ENCODE peak calls at places on chromosome 21, in six cellular contexts. One of them, this sample, is unnamed.

GRCh38 chr21:36829116-36829515 is 130.2 kb downstream of the SIM2 start:
- DNase-seq in heart left ventricle: no peak
- DNase-seq in endothelial cell: no peak
- DNase-seq in colonic mucosa: no peak
- DNase-seq in stimulated activated CD4-positive, alpha-beta T cell treated with anti-CD3 and anti-CD28 coated beads, Interleukin-2, amount 100 ng/mL, for 48 hours: no peak
- DNase-seq in PC-3: no peak
- DNase-seq in this sample: no peak

GRCh38 chr21:15976807-15977206 is 247.0 kb downstream of the USP25 start:
- DNase-seq in heart left ventricle: no peak
- DNase-seq in endothelial cell: peak
- DNase-seq in colonic mucosa: no peak
- DNase-seq in stimulated activated CD4-positive, alpha-beta T cell treated with anti-CD3 and anti-CD28 coated beads, Interleukin-2, amount 100 ng/mL, for 48 hours: no peak
- DNase-seq in PC-3: peak
- DNase-seq in this sample: no peak

GRCh38 chr21:39597595-39598185 is 15.1 kb upstream of the B3GALT5 start:
- DNase-seq in heart left ventricle: no peak
- DNase-seq in endothelial cell: no peak
- DNase-seq in colonic mucosa: peak
- DNase-seq in stimulated activated CD4-positive, alpha-beta T cell treated with anti-CD3 and anti-CD28 coated beads, Interleukin-2, amount 100 ng/mL, for 48 hours: no peak
- DNase-seq in PC-3: no peak
- DNase-seq in this sample: no peak

GRCh38 chr21:29342394-29342957 is 43.8 kb downstream of the BACH1 start:
- DNase-seq in heart left ventricle: peak
- DNase-seq in endothelial cell: no peak
- DNase-seq in colonic mucosa: no peak
- DNase-seq in stimulated activated CD4-positive, alpha-beta T cell treated with anti-CD3 and anti-CD28 coated beads, Interleukin-2, amount 100 ng/mL, for 48 hours: peak
- DNase-seq in PC-3: peak
- DNase-seq in this sample: peak

GRCh38 chr21:31732891-31733520 is 1.1 kb upstream of the SCAF4 start:
- DNase-seq in heart left ventricle: no peak
- DNase-seq in endothelial cell: no peak
- DNase-seq in colonic mucosa: peak
- DNase-seq in stimulated activated CD4-positive, alpha-beta T cell treated with anti-CD3 and anti-CD28 coated beads, Interleukin-2, amount 100 ng/mL, for 48 hours: peak
- DNase-seq in PC-3: no peak
- DNase-seq in this sample: no peak

GRCh38 chr21:21750124-21750825 is 752.1 kb downstream of the NCAM2 start:
- DNase-seq in heart left ventricle: no peak
- DNase-seq in endothelial cell: no peak
- DNase-seq in colonic mucosa: no peak
- DNase-seq in stimulated activated CD4-positive, alpha-beta T cell treated with anti-CD3 and anti-CD28 coated beads, Interleukin-2, amount 100 ng/mL, for 48 hours: no peak
- DNase-seq in PC-3: no peak
- DNase-seq in this sample: no peak

GRCh38 chr21:45116066-45116465 is 41.7 kb downstream of the ADARB1 start:
- DNase-seq in heart left ventricle: no peak
- DNase-seq in endothelial cell: no peak
- DNase-seq in colonic mucosa: no peak
- DNase-seq in stimulated activated CD4-positive, alpha-beta T cell treated with anti-CD3 and anti-CD28 coated beads, Interleukin-2, amount 100 ng/mL, for 48 hours: no peak
- DNase-seq in PC-3: no peak
- DNase-seq in this sample: no peak

GRCh38 chr21:42670884-42671283 is 17.5 kb downstream of the PDE9A start:
- DNase-seq in heart left ventricle: no peak
- DNase-seq in endothelial cell: no peak
- DNase-seq in colonic mucosa: no peak
- DNase-seq in stimulated activated CD4-positive, alpha-beta T cell treated with anti-CD3 and anti-CD28 coated beads, Interleukin-2, amount 100 ng/mL, for 48 hours: no peak
- DNase-seq in PC-3: no peak
- DNase-seq in this sample: no peak

GRCh38 chr21:42611852-42612251 is 41.6 kb upstream of the PDE9A start:
- DNase-seq in heart left ventricle: no peak
- DNase-seq in endothelial cell: no peak
- DNase-seq in colonic mucosa: no peak
- DNase-seq in stimulated activated CD4-positive, alpha-beta T cell treated with anti-CD3 and anti-CD28 coated beads, Interleukin-2, amount 100 ng/mL, for 48 hours: no peak
- DNase-seq in PC-3: no peak
- DNase-seq in this sample: no peak

GRCh38 chr21:29005696-29006095 is 13.0 kb upstream of the LTN1 start:
- DNase-seq in heart left ventricle: no peak
- DNase-seq in endothelial cell: no peak
- DNase-seq in colonic mucosa: no peak
- DNase-seq in stimulated activated CD4-positive, alpha-beta T cell treated with anti-CD3 and anti-CD28 coated beads, Interleukin-2, amount 100 ng/mL, for 48 hours: no peak
- DNase-seq in PC-3: peak
- DNase-seq in this sample: no peak

GRCh38 chr21:45872471-45872870 is 109.1 kb upstream of the COL6A1 start:
- DNase-seq in heart left ventricle: no peak
- DNase-seq in endothelial cell: no peak
- DNase-seq in colonic mucosa: no peak
- DNase-seq in stimulated activated CD4-positive, alpha-beta T cell treated with anti-CD3 and anti-CD28 coated beads, Interleukin-2, amount 100 ng/mL, for 48 hours: no peak
- DNase-seq in PC-3: no peak
- DNase-seq in this sample: no peak

GRCh38 chr21:14403681-14404318 is 20.9 kb upstream of the HSPA13 start:
- DNase-seq in heart left ventricle: no peak
- DNase-seq in endothelial cell: no peak
- DNase-seq in colonic mucosa: no peak
- DNase-seq in stimulated activated CD4-positive, alpha-beta T cell treated with anti-CD3 and anti-CD28 coated beads, Interleukin-2, amount 100 ng/mL, for 48 hours: no peak
- DNase-seq in PC-3: peak
- DNase-seq in this sample: no peak

GRCh38 chr21:46226920-46227599 is 1.5 kb downstream of the LSS start:
- DNase-seq in heart left ventricle: no peak
- DNase-seq in endothelial cell: no peak
- DNase-seq in colonic mucosa: no peak
- DNase-seq in stimulated activated CD4-positive, alpha-beta T cell treated with anti-CD3 and anti-CD28 coated beads, Interleukin-2, amount 100 ng/mL, for 48 hours: no peak
- DNase-seq in PC-3: no peak
- DNase-seq in this sample: no peak